ENCODE peak calls at places on chromosomes 6 and 20, in five cellular contexts. V, H, P, A and B are unnamed samples.

GRCh38 chr6:130183271-130184222 is 39.2 kb downstream of the SAMD3 start:
- DNase-seq in P (no peak), H (no peak), A (no peak), V (no peak), B (no peak)

GRCh38 chr6:48061630-48062029 is 49.4 kb downstream of the PTCHD4 start:
- DNase-seq in H (no peak), A (no peak), V (no peak), P (no peak), B (no peak)

GRCh38 chr6:16095180-16095579 is 33.7 kb upstream of the MYLIP start:
- DNase-seq in H (no peak), A (no peak), P (no peak), V (no peak), B (no peak)

GRCh38 chr6:13422601-13423247 is 64.7 kb downstream of the GFOD1 start:
- DNase-seq in P (no peak), V (no peak), H (no peak), A (no peak), B (no peak)

GRCh38 chr20:38835792-38836191 is 30.3 kb downstream of the PPP1R16B start:
- DNase-seq in P (no peak), A (no peak), H (no peak), V (no peak), B (no peak)

GRCh38 chr20:32585011-32585518 is at the start of gene NOL4L:
- DNase-seq in A (no peak), H (no peak), P (peak; percentile 48), V (no peak), B (no peak)

GRCh38 chr6:36224918-36225461 is 28.4 kb downstream of the BRPF3 start:
- DNase-seq in P (no peak), A (no peak), H (no peak), V (no peak), B (no peak)

GRCh38 chr6:10180138-10181074 is 234.5 kb downstream of the TFAP2A start:
- DNase-seq in H (no peak), P (peak; percentile 23), V (no peak), A (no peak), B (no peak)

GRCh38 chr6:91299544-91300491 is 712.9 kb upstream of the MAP3K7 start:
- DNase-seq in A (no peak), H (no peak), V (no peak), P (no peak), B (no peak)

GRCh38 chr6:28215425-28215824 is 9.7 kb upstream of the ZSCAN9 start:
- DNase-seq in A (no peak), V (no peak), P (peak; percentile 51), H (no peak), B (no peak)

GRCh38 chr20:43755390-43755789 is 28.6 kb upstream of the GTSF1L start:
- DNase-seq in P (no peak), V (no peak), A (no peak), H (no peak), B (no peak)

GRCh38 chr20:55159230-55159629 is 683.8 kb downstream of the DOK5 start:
- DNase-seq in A (no peak), P (no peak), V (no peak), H (no peak), B (no peak)

GRCh38 chr20:63120286-63121090 is 95.4 kb downstream of the YTHDF1 start:
- DNase-seq in V (peak; percentile 55), A (no peak), H (no peak), P (peak; percentile 10), B (peak; percentile 83)

GRCh38 chr6:138393871-138394783 is 9.9 kb upstream of the HEBP2 start:
- DNase-seq in H (no peak), V (no peak), A (no peak), P (no peak), B (no peak)

GRCh38 chr6:37127961-37128862 is 41.7 kb upstream of the PIM1 start:
- DNase-seq in P (no peak), A (no peak), V (no peak), H (no peak), B (no peak)

GRCh38 chr20:5862703-5863039 is 87.7 kb downstream of the TRMT6 start:
- DNase-seq in P (no peak), H (no peak), A (no peak), V (no peak), B (no peak)

GRCh38 chr20:40268321-40269075 is 420.5 kb downstream of the MAFB start:
- DNase-seq in A (no peak), V (no peak), P (no peak), H (no peak), B (no peak)

GRCh38 chr6:30752164-30752927 is 8.0 kb upstream of the IER3 start:
- DNase-seq in P (peak; percentile 78), A (peak; percentile 92), V (peak; percentile 93), H (peak; percentile 94), B (peak; percentile 100)

GRCh38 chr6:145895802-145896201 is 68.4 kb downstream of the SHPRH start:
- DNase-seq in A (no peak), H (no peak), P (no peak), V (no peak), B (no peak)

GRCh38 chr6:130896249-130896648 is 69.0 kb downstream of the SMLR1 start:
- DNase-seq in P (no peak), H (no peak), V (no peak), A (no peak), B (no peak)

GRCh38 chr6:116327803-116328527 is 42.8 kb upstream of the DSE start:
- DNase-seq in V (no peak), P (no peak), A (no peak), H (no peak), B (no peak)

GRCh38 chr6:72689107-72689954 is 67.5 kb downstream of the KCNQ5 start:
- DNase-seq in V (no peak), A (no peak), P (no peak), H (no peak), B (no peak)

GRCh38 chr6:22079788-22080187 is 217.0 kb downstream of the PRL start:
- DNase-seq in A (no peak), H (no peak), V (no peak), P (no peak), B (no peak)

GRCh38 chr6:71211799-71212198 is 76.8 kb upstream of the OGFRL1 start:
- DNase-seq in P (no peak), V (no peak), H (no peak), A (no peak), B (no peak)

GRCh38 chr6:106250997-106251396 is 74.6 kb downstream of the ATG5 start:
- DNase-seq in P (no peak), H (no peak), V (no peak), A (no peak), B (no peak)

GRCh38 chr6:29845405-29846006 is 17.9 kb downstream of the HLA-G start:
- DNase-seq in H (no peak), A (peak; percentile 46), P (no peak), V (no peak), B (peak; percentile 75)

GRCh38 chr6:159806021-159806458 is 6.0 kb downstream of the PNLDC1 start:
- DNase-seq in A (no peak), P (no peak), V (no peak), H (no peak), B (no peak)

GRCh38 chr6:42393339-42393738 is 58.4 kb downstream of the TRERF1 start:
- DNase-seq in V (no peak), A (no peak), P (no peak), H (no peak), B (no peak)

GRCh38 chr6:150138638-150139037 is 4.2 kb upstream of the PPP1R14C start:
- DNase-seq in H (no peak), P (no peak), A (no peak), V (no peak), B (no peak)

GRCh38 chr6:44650947-44651346 is 263.4 kb downstream of the CDC5L start:
- DNase-seq in P (no peak), H (no peak), V (peak; percentile 5), A (no peak), B (no peak)

GRCh38 chr20:51044796-51045195 is 21.9 kb upstream of the KCNG1 start:
- DNase-seq in P (no peak), A (no peak), H (no peak), V (no peak), B (peak; percentile 61)

GRCh38 chr6:166277892-166278578 is 30.2 kb downstream of the PRR18 start:
- DNase-seq in V (no peak), A (no peak), H (no peak), P (no peak), B (no peak)

GRCh38 chr20:34037767-34038166 is 44.1 kb downstream of the RALY start:
- DNase-seq in P (no peak), A (no peak), H (no peak), V (no peak), B (no peak)
- H3K4me1 ChIP-seq in P (peaks cover 30% of the 10 kb centered on the region), A (no peaks in the 10 kb centered on the region), H (peaks cover 42% of the 10 kb centered on the region), V (peaks cover 65% of the 10 kb centered on the region), B (no peaks in the 10 kb centered on the region)

GRCh38 chr6:157562997-157563396 is 182.0 kb downstream of the ZDHHC14 start:
- DNase-seq in V (no peak), P (no peak), A (no peak), H (no peak), B (no peak)
- H3K4me1 ChIP-seq in V (no peaks in the 10 kb centered on the region), P (peaks cover 6% of the 10 kb centered on the region), A (no peaks in the 10 kb centered on the region), H (no peaks in the 10 kb centered on the region), B (no peaks in the 10 kb centered on the region)

GRCh38 chr20:13392391-13392790 is 171.3 kb downstream of the ISM1 start:
- DNase-seq in P (no peak), H (no peak), A (no peak), V (no peak), B (no peak)
- H3K4me1 ChIP-seq in P (no peaks in the 10 kb centered on the region), H (no peaks in the 10 kb centered on the region), A (no peaks in the 10 kb centered on the region), V (no peaks in the 10 kb centered on the region), B (no peaks in the 10 kb centered on the region)

GRCh38 chr6:3745566-3746118 is 5.9 kb downstream of the PXDC1 start:
- DNase-seq in A (no peak), H (no peak), P (no peak), V (no peak), B (no peak)

GRCh38 chr6:3746119-3746691 is 5.3 kb downstream of the PXDC1 start:
- DNase-seq in H (no peak), V (no peak), A (no peak), P (no peak), B (no peak)

GRCh38 chr6:3748208-3748701 is 3.3 kb downstream of the PXDC1 start:
- DNase-seq in V (no peak), A (peak; percentile 79), P (peak; percentile 70), H (peak; percentile 59), B (no peak)

GRCh38 chr6:3747100-3747737 is 4.3 kb downstream of the PXDC1 start:
- DNase-seq in H (no peak), V (no peak), P (no peak), A (no peak), B (no peak)

GRCh38 chr6:3746696-3747095 is 4.8 kb downstream of the PXDC1 start:
- DNase-seq in H (no peak), A (no peak), V (no peak), P (no peak), B (no peak)
- H3K4me1 ChIP-seq in H (peaks cover 14% of the 10 kb centered on the region), A (peaks cover 64% of the 10 kb centered on the region), V (peaks cover 65% of the 10 kb centered on the region), P (peaks cover 26% of the 10 kb centered on the region), B (peaks cover 25% of the 10 kb centered on the region)

GRCh38 chr6:41051873-41052272 is 1.1 kb upstream of the APOBEC2 start:
- DNase-seq in P (no peak), H (no peak), A (no peak), V (no peak), B (no peak)

GRCh38 chr6:41055149-41055548 is 2.1 kb downstream of the APOBEC2 start:
- DNase-seq in V (no peak), P (no peak), H (no peak), A (no peak), B (no peak)

GRCh38 chr6:41049548-41049947 is 3.5 kb upstream of the APOBEC2 start:
- DNase-seq in V (no peak), A (no peak), H (no peak), P (no peak), B (no peak)

GRCh38 chr6:41049955-41050354 is 3.0 kb upstream of the APOBEC2 start:
- DNase-seq in P (no peak), H (no peak), V (no peak), A (no peak), B (no peak)

GRCh38 chr6:41053056-41053455 is at the start of gene APOBEC2:
- DNase-seq in V (no peak), A (no peak), H (no peak), P (no peak), B (no peak)
- H3K4me1 ChIP-seq in V (no peaks in the 10 kb centered on the region), A (no peaks in the 10 kb centered on the region), H (peaks cover 8% of the 10 kb centered on the region), P (no peaks in the 10 kb centered on the region), B (no peaks in the 10 kb centered on the region)